ENCODE peak calls at places on chromosomes 3 and 15, in nine cellular contexts. One of them, this sample, is unnamed.

GRCh38 chr15:82851981-82852511 is 42.6 kb downstream of the WHAMM start:
- DNase-seq in neural progenitor cell: peak; percentile 31
- DNase-seq in lower lobe of right lung: no peak
- DNase-seq in Peyer's patch: peak; percentile 9
- DNase-seq in cardiac muscle cell: no peak
- DNase-seq in ascending aorta: no peak
- DNase-seq in AG04450: no peak
- DNase-seq in colonic mucosa: no peak
- DNase-seq in body of pancreas: no peak
- DNase-seq in this sample: no peak

GRCh38 chr3:193905993-193906396 is 230.0 kb upstream of the HES1 start:
- DNase-seq in neural progenitor cell: no peak
- DNase-seq in lower lobe of right lung: no peak
- DNase-seq in Peyer's patch: no peak
- DNase-seq in cardiac muscle cell: peak; percentile 71
- DNase-seq in ascending aorta: no peak
- DNase-seq in AG04450: no peak
- DNase-seq in colonic mucosa: no peak
- DNase-seq in body of pancreas: no peak
- DNase-seq in this sample: no peak

GRCh38 chr3:297585-297984 is 101.0 kb downstream of the CHL1 start:
- DNase-seq in neural progenitor cell: peak; percentile 9
- DNase-seq in lower lobe of right lung: no peak
- DNase-seq in Peyer's patch: no peak
- DNase-seq in cardiac muscle cell: no peak
- DNase-seq in ascending aorta: no peak
- DNase-seq in AG04450: no peak
- DNase-seq in colonic mucosa: no peak
- DNase-seq in body of pancreas: no peak
- DNase-seq in this sample: no peak

GRCh38 chr3:5095879-5096278 is 26.2 kb upstream of the ARL8B start:
- DNase-seq in neural progenitor cell: peak; percentile 61
- DNase-seq in lower lobe of right lung: no peak
- DNase-seq in Peyer's patch: no peak
- DNase-seq in cardiac muscle cell: peak; percentile 69
- DNase-seq in ascending aorta: no peak
- DNase-seq in AG04450: no peak
- DNase-seq in colonic mucosa: no peak
- DNase-seq in body of pancreas: no peak
- DNase-seq in this sample: peak; percentile 63

GRCh38 chr15:67720556-67721175 is 104.6 kb upstream of the SKOR1 start:
- DNase-seq in neural progenitor cell: no peak
- DNase-seq in lower lobe of right lung: no peak
- DNase-seq in Peyer's patch: no peak
- DNase-seq in cardiac muscle cell: no peak
- DNase-seq in ascending aorta: no peak
- DNase-seq in AG04450: no peak
- DNase-seq in colonic mucosa: no peak
- DNase-seq in body of pancreas: no peak
- DNase-seq in this sample: no peak

GRCh38 chr3:175443682-175444081 is 584.5 kb downstream of the NAALADL2 start:
- DNase-seq in neural progenitor cell: no peak
- DNase-seq in lower lobe of right lung: no peak
- DNase-seq in Peyer's patch: no peak
- DNase-seq in cardiac muscle cell: no peak
- DNase-seq in ascending aorta: no peak
- DNase-seq in AG04450: no peak
- DNase-seq in colonic mucosa: no peak
- DNase-seq in body of pancreas: no peak
- DNase-seq in this sample: no peak

GRCh38 chr3:98536456-98537017 is 4.8 kb downstream of the GPR15 start:
- DNase-seq in neural progenitor cell: no peak
- DNase-seq in lower lobe of right lung: no peak
- DNase-seq in Peyer's patch: no peak
- DNase-seq in cardiac muscle cell: no peak
- DNase-seq in ascending aorta: no peak
- DNase-seq in AG04450: no peak
- DNase-seq in colonic mucosa: no peak
- DNase-seq in body of pancreas: no peak
- DNase-seq in this sample: no peak

GRCh38 chr3:78870484-78870883 is 897.3 kb downstream of the ROBO1 start:
- DNase-seq in neural progenitor cell: no peak
- DNase-seq in lower lobe of right lung: no peak
- DNase-seq in Peyer's patch: no peak
- DNase-seq in cardiac muscle cell: no peak
- DNase-seq in ascending aorta: no peak
- DNase-seq in AG04450: no peak
- DNase-seq in colonic mucosa: no peak
- DNase-seq in body of pancreas: no peak
- DNase-seq in this sample: no peak

GRCh38 chr3:71175722-71176365 is 407.7 kb downstream of the FOXP1 start:
- DNase-seq in neural progenitor cell: no peak
- DNase-seq in lower lobe of right lung: no peak
- DNase-seq in Peyer's patch: no peak
- DNase-seq in cardiac muscle cell: no peak
- DNase-seq in ascending aorta: no peak
- DNase-seq in AG04450: no peak
- DNase-seq in colonic mucosa: no peak
- DNase-seq in body of pancreas: no peak
- DNase-seq in this sample: no peak

DNA sequence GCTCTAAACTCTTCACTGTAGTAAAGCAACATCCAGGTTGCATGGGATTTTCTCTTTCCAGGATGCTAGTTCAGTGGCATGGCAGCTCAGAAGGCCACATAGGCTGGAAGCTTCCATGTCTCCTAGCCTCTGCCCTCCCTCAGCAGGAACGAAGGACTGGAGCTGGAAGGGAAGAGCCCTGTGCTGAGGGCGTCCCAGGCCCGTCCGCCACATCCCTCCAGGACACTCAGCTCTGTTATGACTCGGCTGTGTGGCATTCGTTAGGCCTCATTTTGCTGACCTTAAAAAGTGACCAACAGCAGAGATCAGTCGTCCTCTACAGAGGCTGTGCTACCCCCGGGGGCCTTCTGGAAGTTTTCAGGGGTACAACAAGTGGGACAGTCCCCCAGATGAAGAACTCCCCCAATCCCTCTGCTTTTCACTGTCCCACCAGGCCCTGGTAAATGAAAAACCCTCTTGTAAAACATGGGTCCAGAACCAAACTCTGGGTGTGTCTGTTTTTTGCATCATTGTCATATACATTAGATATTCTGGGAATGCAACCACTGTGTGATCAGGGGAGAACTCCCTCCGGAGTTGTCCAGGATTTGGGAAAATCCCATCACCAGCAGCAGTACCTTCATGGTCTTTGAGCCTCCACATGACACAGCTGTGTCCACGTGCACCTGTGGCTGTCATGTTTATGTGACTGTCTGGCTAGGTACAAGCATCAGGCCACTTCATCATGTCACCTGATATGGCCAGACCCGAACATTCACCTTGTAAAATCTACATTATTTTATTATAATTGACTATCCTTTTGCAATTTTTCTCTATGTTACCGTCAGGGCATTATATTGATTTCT is 149.9 kb downstream of the OR4M2 start:
- DNase-seq in neural progenitor cell: no peak
- DNase-seq in lower lobe of right lung: no peak
- DNase-seq in Peyer's patch: no peak
- DNase-seq in cardiac muscle cell: no peak
- DNase-seq in ascending aorta: peak; percentile 2
- DNase-seq in AG04450: no peak
- DNase-seq in colonic mucosa: no peak
- DNase-seq in body of pancreas: no peak
- DNase-seq in this sample: no peak
- H3K9me3 ChIP-seq in neural progenitor cell: peaks cover 67% of the 10 kb centered on the region
- H3K9me3 ChIP-seq in lower lobe of right lung: no peaks in the 10 kb centered on the region
- H3K9me3 ChIP-seq in Peyer's patch: no peaks in the 10 kb centered on the region
- H3K9me3 ChIP-seq in cardiac muscle cell: peaks cover 9% of the 10 kb centered on the region
- H3K9me3 ChIP-seq in ascending aorta: no peaks in the 10 kb centered on the region
- H3K9me3 ChIP-seq in AG04450: peaks cover 82% of the 10 kb centered on the region
- H3K9me3 ChIP-seq in colonic mucosa: no peaks in the 10 kb centered on the region
- H3K9me3 ChIP-seq in body of pancreas: no peaks in the 10 kb centered on the region
- H3K9me3 ChIP-seq in this sample: no peaks in the 10 kb centered on the region

GRCh38 chr15:20346082-20346805 is 195.4 kb downstream of the GOLGA6L6 start:
- DNase-seq in neural progenitor cell: no peak
- DNase-seq in lower lobe of right lung: no peak
- DNase-seq in Peyer's patch: peak; percentile 15
- DNase-seq in cardiac muscle cell: no peak
- DNase-seq in ascending aorta: peak; percentile 9
- DNase-seq in AG04450: no peak
- DNase-seq in colonic mucosa: no peak
- DNase-seq in body of pancreas: no peak
- DNase-seq in this sample: no peak

GRCh38 chr15:20348291-20348899 is 193.2 kb downstream of the GOLGA6L6 start:
- DNase-seq in neural progenitor cell: no peak
- DNase-seq in lower lobe of right lung: no peak
- DNase-seq in Peyer's patch: no peak
- DNase-seq in cardiac muscle cell: no peak
- DNase-seq in ascending aorta: no peak
- DNase-seq in AG04450: no peak
- DNase-seq in colonic mucosa: no peak
- DNase-seq in body of pancreas: no peak
- DNase-seq in this sample: no peak

GRCh38 chr15:20351448-20351961 is 190.1 kb downstream of the GOLGA6L6 start:
- DNase-seq in neural progenitor cell: no peak
- DNase-seq in lower lobe of right lung: peak; percentile 61
- DNase-seq in Peyer's patch: peak; percentile 15
- DNase-seq in cardiac muscle cell: no peak
- DNase-seq in ascending aorta: no peak
- DNase-seq in AG04450: no peak
- DNase-seq in colonic mucosa: no peak
- DNase-seq in body of pancreas: peak; percentile 18
- DNase-seq in this sample: no peak

GRCh38 chr15:20349774-20350498 is 191.7 kb downstream of the GOLGA6L6 start:
- DNase-seq in neural progenitor cell: no peak
- DNase-seq in lower lobe of right lung: peak; percentile 62
- DNase-seq in Peyer's patch: peak; percentile 15
- DNase-seq in cardiac muscle cell: no peak
- DNase-seq in ascending aorta: no peak
- DNase-seq in AG04450: no peak
- DNase-seq in colonic mucosa: no peak
- DNase-seq in body of pancreas: peak; percentile 11
- DNase-seq in this sample: no peak

GRCh38 chr15:20348900-20349773 is 192.5 kb downstream of the GOLGA6L6 start:
- DNase-seq in neural progenitor cell: no peak
- DNase-seq in lower lobe of right lung: peak; percentile 59
- DNase-seq in Peyer's patch: no peak
- DNase-seq in cardiac muscle cell: no peak
- DNase-seq in ascending aorta: no peak
- DNase-seq in AG04450: no peak
- DNase-seq in colonic mucosa: no peak
- DNase-seq in body of pancreas: peak; percentile 13
- DNase-seq in this sample: no peak
- H3K9me3 ChIP-seq in neural progenitor cell: peaks cover 79% of the 10 kb centered on the region
- H3K9me3 ChIP-seq in lower lobe of right lung: peaks cover 7% of the 10 kb centered on the region
- H3K9me3 ChIP-seq in Peyer's patch: no peaks in the 10 kb centered on the region
- H3K9me3 ChIP-seq in cardiac muscle cell: peaks cover 46% of the 10 kb centered on the region
- H3K9me3 ChIP-seq in ascending aorta: peaks cover 5% of the 10 kb centered on the region
- H3K9me3 ChIP-seq in AG04450: peaks cover 100% of the 10 kb centered on the region
- H3K9me3 ChIP-seq in colonic mucosa: no peaks in the 10 kb centered on the region
- H3K9me3 ChIP-seq in body of pancreas: no peaks in the 10 kb centered on the region
- H3K9me3 ChIP-seq in this sample: peaks cover 2% of the 10 kb centered on the region

GRCh38 chr15:25019434-25019833 is 64.6 kb downstream of the SNRPN start:
- DNase-seq in neural progenitor cell: no peak
- DNase-seq in lower lobe of right lung: no peak
- DNase-seq in Peyer's patch: no peak
- DNase-seq in cardiac muscle cell: no peak
- DNase-seq in ascending aorta: no peak
- DNase-seq in AG04450: no peak
- DNase-seq in colonic mucosa: no peak
- DNase-seq in body of pancreas: no peak
- DNase-seq in this sample: no peak

GRCh38 chr15:25022233-25022632 is 67.4 kb downstream of the SNRPN start:
- DNase-seq in neural progenitor cell: no peak
- DNase-seq in lower lobe of right lung: no peak
- DNase-seq in Peyer's patch: no peak
- DNase-seq in cardiac muscle cell: peak; percentile 56
- DNase-seq in ascending aorta: no peak
- DNase-seq in AG04450: no peak
- DNase-seq in colonic mucosa: no peak
- DNase-seq in body of pancreas: no peak
- DNase-seq in this sample: no peak
- H3K9me3 ChIP-seq in neural progenitor cell: peaks cover 9% of the 10 kb centered on the region
- H3K9me3 ChIP-seq in lower lobe of right lung: peaks cover 89% of the 10 kb centered on the region
- H3K9me3 ChIP-seq in Peyer's patch: no peaks in the 10 kb centered on the region
- H3K9me3 ChIP-seq in cardiac muscle cell: no peaks in the 10 kb centered on the region
- H3K9me3 ChIP-seq in ascending aorta: peaks cover 92% of the 10 kb centered on the region
- H3K9me3 ChIP-seq in AG04450: no peaks in the 10 kb centered on the region
- H3K9me3 ChIP-seq in colonic mucosa: no peaks in the 10 kb centered on the region
- H3K9me3 ChIP-seq in body of pancreas: peaks cover 18% of the 10 kb centered on the region
- H3K9me3 ChIP-seq in this sample: no peaks in the 10 kb centered on the region

GRCh38 chr3:42317137-42317536 is 51.2 kb upstream of the CCK start:
- DNase-seq in neural progenitor cell: no peak
- DNase-seq in lower lobe of right lung: no peak
- DNase-seq in Peyer's patch: no peak
- DNase-seq in cardiac muscle cell: no peak
- DNase-seq in ascending aorta: no peak
- DNase-seq in AG04450: no peak
- DNase-seq in colonic mucosa: no peak
- DNase-seq in body of pancreas: no peak
- DNase-seq in this sample: no peak
- H3K9me3 ChIP-seq in neural progenitor cell: peaks cover 42% of the 10 kb centered on the region
- H3K9me3 ChIP-seq in lower lobe of right lung: peaks cover 26% of the 10 kb centered on the region
- H3K9me3 ChIP-seq in Peyer's patch: no peaks in the 10 kb centered on the region
- H3K9me3 ChIP-seq in cardiac muscle cell: no peaks in the 10 kb centered on the region
- H3K9me3 ChIP-seq in ascending aorta: peaks cover 14% of the 10 kb centered on the region
- H3K9me3 ChIP-seq in AG04450: peaks cover 2% of the 10 kb centered on the region
- H3K9me3 ChIP-seq in colonic mucosa: peaks cover 6% of the 10 kb centered on the region
- H3K9me3 ChIP-seq in body of pancreas: no peaks in the 10 kb centered on the region
- H3K9me3 ChIP-seq in this sample: no peaks in the 10 kb centered on the region

DNA sequence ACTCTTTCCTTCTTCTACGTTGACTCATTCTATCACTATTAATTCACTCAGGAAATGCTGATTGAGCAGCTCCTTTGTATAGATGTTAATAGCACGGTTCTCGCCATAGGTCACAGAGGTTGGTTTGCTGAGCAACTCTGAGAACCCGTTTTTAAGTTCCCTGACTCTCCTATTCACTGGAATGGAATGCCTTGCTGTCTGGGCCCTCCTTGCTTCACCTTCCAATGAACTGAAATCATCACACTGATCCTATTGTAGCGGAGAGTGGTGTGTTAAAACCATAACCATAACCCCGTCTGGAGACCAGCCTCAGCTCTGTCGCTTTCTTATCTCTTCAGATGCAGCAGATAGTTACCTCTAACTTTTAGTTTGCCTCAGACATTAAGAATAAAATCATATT is 323.6 kb downstream of the GABRB3 start:
- DNase-seq in neural progenitor cell: no peak
- DNase-seq in lower lobe of right lung: no peak
- DNase-seq in Peyer's patch: no peak
- DNase-seq in cardiac muscle cell: no peak
- DNase-seq in ascending aorta: no peak
- DNase-seq in AG04450: no peak
- DNase-seq in colonic mucosa: no peak
- DNase-seq in body of pancreas: no peak
- DNase-seq in this sample: no peak
- H3K9me3 ChIP-seq in neural progenitor cell: no peaks in the 10 kb centered on the region
- H3K9me3 ChIP-seq in lower lobe of right lung: peaks cover 3% of the 10 kb centered on the region
- H3K9me3 ChIP-seq in Peyer's patch: no peaks in the 10 kb centered on the region
- H3K9me3 ChIP-seq in cardiac muscle cell: no peaks in the 10 kb centered on the region
- H3K9me3 ChIP-seq in ascending aorta: no peaks in the 10 kb centered on the region
- H3K9me3 ChIP-seq in AG04450: peaks cover 17% of the 10 kb centered on the region
- H3K9me3 ChIP-seq in colonic mucosa: no peaks in the 10 kb centered on the region
- H3K9me3 ChIP-seq in body of pancreas: no peaks in the 10 kb centered on the region
- H3K9me3 ChIP-seq in this sample: no peaks in the 10 kb centered on the region

This sample was measured in BE2C.